ENCODE peak calls at places on chromosomes 7 and 10, in seven cellular contexts. Y is bronchial epithelial cell, Q is AG09309, L is HFF-Myc, S is BJ, I is Panc1, A is astrocyte of the cerebellum. H is an unnamed sample.

GRCh38 chr7:30469303-30469702 is 9.3 kb downstream of the NOD1 start:
- DNase-seq in L (peak; percentile 94), Y (peak; percentile 99), I (no peak), A (peak; percentile 97), S (peak; percentile 96), Q (peak; percentile 99), H (peak; percentile 77)

GRCh38 chr7:139871276-139871675 is 42.2 kb downstream of the TBXAS1 start:
- DNase-seq in A (no peak), L (peak; percentile 66), Q (no peak), Y (no peak), I (no peak), S (peak; percentile 5), H (no peak)

GRCh38 chr7:40315277-40315676 is 180.5 kb downstream of the SUGCT start:
- DNase-seq in Y (no peak), S (no peak), Q (no peak), I (no peak), A (no peak), L (no peak), H (no peak)

GRCh38 chr10:124541076-124541903 is 79.7 kb downstream of the LHPP start:
- DNase-seq in Q (no peak), Y (no peak), S (no peak), L (no peak), I (no peak), A (no peak), H (no peak)

GRCh38 chr7:80699030-80699638 is 60.7 kb downstream of the CD36 start:
- DNase-seq in Q (no peak), Y (peak; percentile 58), S (no peak), A (peak; percentile 55), L (peak; percentile 69), I (peak; percentile 78), H (no peak)

GRCh38 chr7:80942261-80943041 is 23.6 kb upstream of the SEMA3C start:
- DNase-seq in S (peak; percentile 92), Q (peak; percentile 97), I (peak; percentile 99), L (peak; percentile 87), Y (peak; percentile 100), A (peak; percentile 93), H (peak; percentile 37)

GRCh38 chr10:33993917-33994316 is 659.5 kb upstream of the NRP1 start:
- DNase-seq in Q (no peak), A (no peak), Y (no peak), S (no peak), I (no peak), L (no peak), H (no peak)

GRCh38 chr10:36313142-36313541 is 671.0 kb upstream of the FZD8 start:
- DNase-seq in I (no peak), A (no peak), S (no peak), Y (no peak), Q (no peak), L (no peak), H (no peak)

GRCh38 chr10:130858626-130859025 is 452.9 kb downstream of the TCERG1L start:
- DNase-seq in L (no peak), A (no peak), Q (no peak), Y (no peak), I (no peak), S (no peak), H (no peak)

GRCh38 chr10:79070091-79070610 is 1.4 kb downstream of the ZMIZ1 start:
- DNase-seq in Q (no peak), I (no peak), A (no peak), S (no peak), L (no peak), Y (no peak), H (peak; percentile 53)

GRCh38 chr7:19621740-19622139 is 87.1 kb downstream of the POLR1F start:
- DNase-seq in S (no peak), Y (peak; percentile 10), A (no peak), Q (no peak), I (peak; percentile 17), L (no peak), H (no peak)

GRCh38 chr10:85026878-85027467 is 698.6 kb downstream of the CCSER2 start:
- DNase-seq in Y (no peak), L (no peak), Q (no peak), S (no peak), I (no peak), A (no peak), H (no peak)

GRCh38 chr10:119459681-119460340 is 82.7 kb downstream of the RGS10 start:
- DNase-seq in Y (no peak), I (no peak), Q (no peak), L (no peak), A (no peak), S (no peak), H (no peak)

GRCh38 chr10:13613519-13613918 is 26.8 kb downstream of the PRPF18 start:
- DNase-seq in I (no peak), A (peak; percentile 57), S (no peak), Q (peak; percentile 4), Y (peak; percentile 30), L (peak; percentile 22), H (no peak)

GRCh38 chr7:97418312-97418711 is 300.8 kb downstream of the SDHAF3 start:
- DNase-seq in A (no peak), Y (no peak), L (no peak), S (no peak), I (no peak), Q (no peak), H (no peak)

GRCh38 chr7:23290993-23291392 is 8.1 kb upstream of the MALSU1 start:
- DNase-seq in A (no peak), L (no peak), Y (no peak), I (no peak), Q (no peak), S (no peak), H (no peak)

GRCh38 chr7:2437136-2437535 is 33.7 kb downstream of the CHST12 start:
- DNase-seq in Y (peak; percentile 26), S (no peak), Q (no peak), A (no peak), L (no peak), I (no peak), H (no peak)

GRCh38 chr10:79454259-79454658 is 8.8 kb upstream of the ZCCHC24 start:
- DNase-seq in Y (peak; percentile 93), I (no peak), A (peak; percentile 53), S (peak; percentile 54), Q (peak; percentile 84), L (no peak), H (no peak)

GRCh38 chr7:92260248-92260781 is 14.5 kb downstream of the ANKIB1 start:
- DNase-seq in S (no peak), Y (peak; percentile 95), A (no peak), Q (no peak), L (no peak), I (no peak), H (no peak)

GRCh38 chr10:97179731-97180366 is 5.9 kb downstream of the SLIT1 start:
- DNase-seq in I (no peak), Q (no peak), Y (no peak), L (no peak), S (no peak), A (no peak), H (no peak)
- TF ChIP-seq CTCF in I (no peak), Q (no peak), Y (no peak), L (peak; percentile 44), S (peak; percentile 16), A (peak; percentile 25), H (no peak)

DNA sequence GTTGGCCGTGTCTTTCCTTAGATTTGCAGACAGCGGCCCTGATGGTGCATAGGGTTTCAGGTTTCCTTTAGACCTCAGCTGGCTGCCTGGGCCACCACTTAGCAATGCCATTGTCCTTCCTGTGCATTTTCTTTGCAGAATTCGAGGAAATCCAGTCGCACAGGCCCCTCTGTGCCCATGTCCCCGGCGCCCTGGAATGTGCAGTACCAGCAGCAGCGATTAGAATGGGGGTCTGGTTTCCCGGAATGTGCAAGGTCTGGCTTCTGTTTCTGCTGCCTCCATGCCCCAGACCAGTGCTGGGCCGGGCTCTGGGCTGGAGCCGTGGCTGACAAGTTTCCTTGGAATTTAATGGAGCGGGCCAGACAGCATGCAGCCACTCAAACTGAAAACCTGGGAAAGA is 14.2 kb downstream of the HTRA1 start:
- DNase-seq in Y (no peak), Q (no peak), S (no peak), I (no peak), A (no peak), L (no peak), H (no peak)
- H3K4me3 ChIP-seq in Y (no peak overlapping the region), Q (no peak overlapping the region), S (no peak overlapping the region), I (no peak overlapping the region), A (no peak overlapping the region), L (no peak overlapping the region), H (no peak overlapping the region)

GRCh38 chr7:149625339-149625946 is 127.8 kb upstream of the ZNF746 start:
- DNase-seq in Y (peak; percentile 49), L (peak; percentile 21), S (no peak), I (peak; percentile 38), Q (no peak), A (peak; percentile 15), H (peak; percentile 59)
- TF ChIP-seq CTCF in Y (peak; percentile 69), L (peak; percentile 68), S (peak; percentile 68), I (peak; percentile 86), Q (peak; percentile 76), A (peak; percentile 75), H (peak; percentile 53)

GRCh38 chr7:13989138-13989943 is at the start of gene ETV1:
- DNase-seq in S (no peak), Q (no peak), L (no peak), Y (peak; percentile 45), I (peak; percentile 65), A (no peak), H (peak; percentile 49)

GRCh38 chr7:13988765-13989137 is 715 bp downstream of the ETV1 start:
- DNase-seq in L (no peak), I (no peak), Y (no peak), S (no peak), A (no peak), Q (no peak), H (no peak)

GRCh38 chr7:13987395-13987794 is 2.1 kb downstream of the ETV1 start:
- DNase-seq in A (no peak), Q (no peak), L (no peak), I (no peak), Y (peak; percentile 43), S (no peak), H (no peak)

GRCh38 chr7:13986208-13986607 is 3.3 kb downstream of the ETV1 start:
- DNase-seq in Y (no peak), I (no peak), S (no peak), L (no peak), A (no peak), Q (no peak), H (no peak)

GRCh38 chr7:13988011-13988410 is 1.5 kb downstream of the ETV1 start:
- DNase-seq in L (no peak), Q (no peak), Y (no peak), A (no peak), S (no peak), I (no peak), H (no peak)
- H3K4me3 ChIP-seq in L (peak overlapping the region; percentile 49), Q (peak overlapping the region; percentile 87), Y (no peak overlapping the region), A (peak overlapping the region; percentile 73), S (peak overlapping the region; percentile 12), I (peak overlapping the region; percentile 88), H (no peak overlapping the region)

GRCh38 chr10:112967200-112967599 is 17.2 kb downstream of the TCF7L2 start:
- DNase-seq in Q (no peak), I (no peak), L (no peak), S (peak; percentile 41), Y (peak; percentile 78), A (no peak), H (no peak)
- TF ChIP-seq CTCF in Q (no peak), I (no peak), L (no peak), S (no peak), Y (no peak), A (no peak), H (no peak)

H was measured in body of pancreas.